ENCODE peak calls at places on chromosomes 6 and 20, in ten cellular contexts. R, O, Y, A, P, I, W, L, J and B are unnamed samples.

GRCh38 chr20:25669826-25670422 is 26.7 kb downstream of the ZNF337 start:
- DNase-seq in R (no peak), O (peak), Y (no peak), A (no peak), P (peak), I (no peak), W (peak), L (no peak), J (no peak), B (peak)

GRCh38 chr6:110341671-110342304 is 16.4 kb downstream of the METTL24 start:
- DNase-seq in R (no peak), O (peak), Y (no peak), A (no peak), P (peak), I (no peak), W (peak), L (no peak), J (peak), B (peak)

GRCh38 chr6:40907198-40907701 is 131.8 kb downstream of the UNC5CL start:
- DNase-seq in R (peak), O (no peak), Y (peak), A (no peak), P (peak), I (peak), W (no peak), L (no peak), J (no peak), B (no peak)

GRCh38 chr6:103723438-103723837 is 1136.3 kb downstream of the HACE1 start:
- DNase-seq in R (no peak), O (no peak), Y (no peak), A (no peak), P (no peak), I (no peak), W (no peak), L (peak), J (no peak), B (no peak)

GRCh38 chr20:34791289-34792020 is 34.0 kb downstream of the NCOA6 start:
- DNase-seq in R (no peak), O (no peak), Y (no peak), A (no peak), P (no peak), I (no peak), W (no peak), L (no peak), J (no peak), B (no peak)

GRCh38 chr6:21596379-21597242 is 3.1 kb downstream of the SOX4 start:
- DNase-seq in R (peak), O (peak), Y (peak), A (peak), P (peak), I (peak), W (peak), L (peak), J (peak), B (peak)

GRCh38 chr6:122797537-122797936 is 8.5 kb downstream of the SMPDL3A start:
- DNase-seq in R (no peak), O (no peak), Y (no peak), A (no peak), P (no peak), I (no peak), W (no peak), L (no peak), J (no peak), B (no peak)

GRCh38 chr20:50286609-50287008 is 96.0 kb downstream of the CEBPB start:
- DNase-seq in R (no peak), O (peak), Y (no peak), A (no peak), P (peak), I (no peak), W (peak), L (peak), J (no peak), B (no peak)

GRCh38 chr6:87436435-87436834 is 28.7 kb downstream of the CFAP206 start:
- DNase-seq in R (no peak), O (peak), Y (peak), A (no peak), P (no peak), I (peak), W (peak), L (peak), J (peak), B (peak)

GRCh38 chr20:64006902-64007301 is 26.0 kb downstream of the PRPF6 start:
- DNase-seq in R (no peak), O (no peak), Y (no peak), A (no peak), P (no peak), I (no peak), W (no peak), L (no peak), J (no peak), B (no peak)

GRCh38 chr6:16741112-16742016 is 19.9 kb downstream of the ATXN1 start:
- DNase-seq in R (no peak), O (no peak), Y (no peak), A (no peak), P (no peak), I (no peak), W (no peak), L (peak), J (no peak), B (no peak)

GRCh38 chr6:31558631-31559500 is 11.5 kb downstream of the NFKBIL1 start:
- DNase-seq in R (no peak), O (no peak), Y (no peak), A (peak), P (no peak), I (no peak), W (peak), L (peak), J (no peak), B (no peak)

GRCh38 chr20:25052255-25053206 is 5.4 kb downstream of the ACSS1 start:
- DNase-seq in R (peak), O (no peak), Y (no peak), A (peak), P (no peak), I (peak), W (no peak), L (peak), J (no peak), B (no peak)

GRCh38 chr6:36139991-36140710 is 9.8 kb downstream of the MAPK13 start:
- DNase-seq in R (no peak), O (no peak), Y (no peak), A (no peak), P (no peak), I (no peak), W (peak), L (no peak), J (no peak), B (no peak)

GRCh38 chr20:58908941-58909340 is 56.4 kb downstream of the GNAS start:
- DNase-seq in R (no peak), O (no peak), Y (no peak), A (no peak), P (no peak), I (no peak), W (no peak), L (no peak), J (no peak), B (no peak)

GRCh38 chr20:60239981-60240380 is 281.8 kb downstream of the CDH26 start:
- DNase-seq in R (no peak), O (no peak), Y (no peak), A (no peak), P (no peak), I (no peak), W (no peak), L (no peak), J (no peak), B (no peak)

GRCh38 chr20:20466341-20466879 is 98.5 kb downstream of the INSM1 start:
- DNase-seq in R (no peak), O (no peak), Y (no peak), A (no peak), P (no peak), I (no peak), W (peak), L (peak), J (no peak), B (no peak)

GRCh38 chr20:46915580-46916243 is 21.1 kb downstream of the EYA2 start:
- DNase-seq in R (no peak), O (no peak), Y (no peak), A (no peak), P (no peak), I (no peak), W (no peak), L (no peak), J (no peak), B (no peak)

GRCh38 chr20:53186630-53187029 is 214.5 kb downstream of the TSHZ2 start:
- DNase-seq in R (no peak), O (no peak), Y (no peak), A (no peak), P (no peak), I (no peak), W (no peak), L (no peak), J (no peak), B (no peak)

GRCh38 chr6:160042788-160043301 is 74.0 kb downstream of the IGF2R start:
- DNase-seq in R (no peak), O (no peak), Y (no peak), A (no peak), P (no peak), I (no peak), W (no peak), L (no peak), J (no peak), B (no peak)

GRCh38 chr20:47271216-47271615 is 85.3 kb downstream of the ZMYND8 start:
- DNase-seq in R (no peak), O (no peak), Y (no peak), A (no peak), P (no peak), I (no peak), W (no peak), L (no peak), J (no peak), B (no peak)

GRCh38 chr6:158772172-158772571 is 47.0 kb downstream of the EZR start:
- DNase-seq in R (no peak), O (no peak), Y (no peak), A (no peak), P (no peak), I (no peak), W (no peak), L (no peak), J (no peak), B (no peak)

GRCh38 chr6:355809-356208 is 35.7 kb upstream of the IRF4 start:
- DNase-seq in R (no peak), O (no peak), Y (no peak), A (no peak), P (no peak), I (no peak), W (peak), L (peak), J (no peak), B (no peak)

GRCh38 chr6:41040101-41040910 is 1.3 kb upstream of the UNC5CL start:
- DNase-seq in R (peak), O (no peak), Y (peak), A (no peak), P (no peak), I (peak), W (no peak), L (no peak), J (no peak), B (no peak)

GRCh38 chr6:127177030-127177928 is 58.8 kb downstream of the RSPO3 start:
- DNase-seq in R (no peak), O (no peak), Y (no peak), A (no peak), P (no peak), I (no peak), W (no peak), L (no peak), J (no peak), B (no peak)

GRCh38 chr20:49758781-49759180 is 45.1 kb upstream of the B4GALT5 start:
- DNase-seq in R (no peak), O (peak), Y (no peak), A (no peak), P (no peak), I (no peak), W (no peak), L (no peak), J (no peak), B (no peak)

GRCh38 chr20:10676518-10676917 is 2.7 kb upstream of the JAG1 start:
- DNase-seq in R (no peak), O (no peak), Y (no peak), A (no peak), P (no peak), I (no peak), W (no peak), L (no peak), J (no peak), B (no peak)

GRCh38 chr20:10675456-10675848 is 1.7 kb upstream of the JAG1 start:
- DNase-seq in R (no peak), O (no peak), Y (no peak), A (no peak), P (no peak), I (no peak), W (no peak), L (no peak), J (no peak), B (no peak)

GRCh38 chr20:10673176-10673830 is 496 bp downstream of the JAG1 start:
- DNase-seq in R (peak), O (peak), Y (peak), A (peak), P (peak), I (peak), W (peak), L (peak), J (peak), B (peak)

GRCh38 chr20:10673831-10674683 is at the start of gene JAG1:
- DNase-seq in R (peak), O (peak), Y (peak), A (peak), P (peak), I (peak), W (peak), L (peak), J (peak), B (peak)

GRCh38 chr20:10674684-10675455 is 1.1 kb upstream of the JAG1 start:
- DNase-seq in R (peak), O (peak), Y (peak), A (peak), P (peak), I (peak), W (peak), L (peak), J (peak), B (peak)
- TF ChIP-seq CTCF in R (peak), O (peak), Y (peak), A (peak), P (peak), I (no peak), W (peak), L (peak), J (peak), B (peak)

GRCh38 chr6:132820629-132821381 is 6.4 kb downstream of the RPS12 start:
- DNase-seq in R (no peak), O (peak), Y (no peak), A (no peak), P (no peak), I (no peak), W (peak), L (no peak), J (no peak), B (no peak)
- TF ChIP-seq CTCF in R (no peak), O (no peak), Y (no peak), A (no peak), P (no peak), I (no peak), W (no peak), L (no peak), J (no peak), B (no peak)

DNA sequence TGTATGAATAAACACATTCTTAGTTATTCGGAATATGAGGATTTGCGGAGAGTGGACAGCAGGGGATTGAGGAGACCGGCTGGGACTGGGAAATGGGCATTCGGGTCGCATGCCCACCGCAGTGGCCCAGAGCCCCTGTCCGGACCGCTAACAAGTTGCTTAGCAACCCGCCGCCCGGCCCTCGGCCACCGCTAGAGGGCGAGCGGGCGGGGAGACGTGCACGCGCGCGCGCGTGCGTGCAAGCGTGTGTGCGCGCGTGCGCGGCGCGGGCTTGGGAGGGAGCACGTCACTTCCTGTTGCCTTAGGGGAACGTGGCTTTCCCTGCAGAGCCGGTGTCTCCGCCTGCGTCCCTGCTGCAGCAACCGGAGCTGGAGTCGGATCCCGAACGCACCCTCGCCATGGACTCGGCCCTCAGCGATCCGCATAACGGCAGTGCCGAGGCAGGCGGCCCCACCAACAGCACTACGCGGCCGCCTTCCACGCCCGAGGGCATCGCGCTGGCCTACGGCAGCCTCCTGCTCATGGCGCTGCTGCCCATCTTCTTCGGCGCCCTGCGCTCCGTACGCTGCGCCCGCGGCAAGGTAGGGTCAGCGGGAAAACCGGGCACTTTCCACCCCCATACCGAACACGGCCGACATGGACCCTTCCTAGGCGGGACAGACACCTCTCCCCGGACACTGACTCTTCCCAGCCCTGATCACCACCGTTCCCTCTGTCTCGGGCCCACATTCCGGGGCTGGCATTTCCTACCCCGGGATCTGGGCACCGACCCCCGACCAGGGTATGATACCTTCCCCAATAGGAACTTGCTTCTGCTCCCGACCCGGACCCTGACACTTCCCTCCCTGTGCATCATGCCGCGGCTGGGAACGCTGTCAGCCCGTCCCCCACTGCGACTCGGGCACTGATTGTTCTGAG is at the start of gene HM13:
- DNase-seq in R (peak), O (peak), Y (peak), A (peak), P (peak), I (peak), W (peak), L (peak), J (peak), B (peak)
- TF ChIP-seq CTCF in R (peak), O (peak), Y (peak), A (peak), P (peak), I (no peak), W (peak), L (peak), J (peak), B (peak)

GRCh38 chr6:170371588-170371987 is 65.0 kb downstream of the FAM120B start:
- DNase-seq in R (no peak), O (peak), Y (no peak), A (no peak), P (peak), I (no peak), W (no peak), L (no peak), J (no peak), B (no peak)
- TF ChIP-seq CTCF in R (no peak), O (no peak), Y (no peak), A (no peak), P (no peak), I (no peak), W (no peak), L (no peak), J (no peak), B (no peak)

GRCh38 chr6:72219536-72219935 is 333.2 kb downstream of the RIMS1 start:
- DNase-seq in R (no peak), O (no peak), Y (no peak), A (no peak), P (no peak), I (no peak), W (no peak), L (no peak), J (no peak), B (no peak)

GRCh38 chr6:72212686-72213085 is 326.3 kb downstream of the RIMS1 start:
- DNase-seq in R (no peak), O (no peak), Y (no peak), A (no peak), P (no peak), I (no peak), W (no peak), L (no peak), J (no peak), B (no peak)

GRCh38 chr6:72216222-72217106 is 330.1 kb downstream of the RIMS1 start:
- DNase-seq in R (peak), O (no peak), Y (no peak), A (no peak), P (peak), I (peak), W (no peak), L (no peak), J (no peak), B (no peak)

GRCh38 chr6:72217626-72218025 is 331.3 kb downstream of the RIMS1 start:
- DNase-seq in R (no peak), O (no peak), Y (no peak), A (no peak), P (no peak), I (no peak), W (no peak), L (no peak), J (no peak), B (no peak)

GRCh38 chr6:72218125-72218524 is 331.8 kb downstream of the RIMS1 start:
- DNase-seq in R (peak), O (peak), Y (no peak), A (no peak), P (peak), I (peak), W (peak), L (peak), J (peak), B (peak)
- TF ChIP-seq CTCF in R (peak), O (peak), Y (peak), A (no peak), P (peak), I (no peak), W (peak), L (peak), J (peak), B (peak)

GRCh38 chr6:148463671-148464070 is 121.0 kb downstream of the SASH1 start:
- DNase-seq in R (no peak), O (peak), Y (no peak), A (no peak), P (no peak), I (no peak), W (no peak), L (no peak), J (no peak), B (no peak)

GRCh38 chr6:148465654-148466053 is 123.0 kb downstream of the SASH1 start:
- DNase-seq in R (no peak), O (no peak), Y (no peak), A (no peak), P (no peak), I (no peak), W (no peak), L (no peak), J (no peak), B (no peak)

GRCh38 chr6:148466158-148466557 is 123.5 kb downstream of the SASH1 start:
- DNase-seq in R (no peak), O (no peak), Y (no peak), A (no peak), P (no peak), I (no peak), W (no peak), L (no peak), J (no peak), B (no peak)

GRCh38 chr6:148464319-148465010 is 121.8 kb downstream of the SASH1 start:
- DNase-seq in R (peak), O (peak), Y (peak), A (no peak), P (peak), I (peak), W (peak), L (peak), J (peak), B (peak)

DNA sequence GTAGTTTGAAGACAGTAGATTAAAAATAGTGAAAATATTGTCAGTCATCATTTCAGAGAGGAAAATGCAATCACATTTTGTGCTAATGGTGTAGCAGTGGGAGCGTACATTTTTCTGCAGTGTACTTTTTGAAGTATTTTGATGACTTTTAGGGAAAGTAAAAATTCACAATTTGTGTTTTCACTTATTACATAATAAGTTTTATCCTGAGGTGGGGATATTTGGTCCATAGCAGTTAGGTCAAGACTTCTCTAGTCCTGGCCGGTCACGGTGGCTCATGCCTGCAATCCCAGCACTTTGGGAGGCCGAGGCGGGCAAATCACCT is 122.3 kb downstream of the SASH1 start:
- DNase-seq in R (no peak), O (no peak), Y (no peak), A (no peak), P (no peak), I (no peak), W (no peak), L (no peak), J (no peak), B (no peak)
- TF ChIP-seq CTCF in R (no peak), O (no peak), Y (peak), A (peak), P (no peak), I (no peak), W (no peak), L (no peak), J (no peak), B (no peak)

GRCh38 chr20:42204261-42204660 is 586.1 kb upstream of the CHD6 start:
- DNase-seq in R (no peak), O (no peak), Y (no peak), A (no peak), P (peak), I (no peak), W (no peak), L (no peak), J (no peak), B (no peak)
- TF ChIP-seq CTCF in R (peak), O (peak), Y (no peak), A (peak), P (no peak), I (no peak), W (peak), L (peak), J (peak), B (peak)